ENCODE peak calls at places on chromosomes 13 and 19, in five cellular contexts. One of them, this sample, is unnamed.

GRCh38 chr19:44758596-44758995 is 10.1 kb downstream of the BCL3 start:
- DNase-seq in stimulated activated CD8-positive, alpha-beta memory T cell treated with anti-CD3 and anti-CD28 coated beads, Interleukin-12 subunit alpha, Interleukin-12 subunit beta, amount 100 ng/mL, for 4 hours: no peak
- DNase-seq in mucosa of descending colon: no peak
- DNase-seq in nucleus accumbens: no peak
- DNase-seq in fibroblast of pulmonary artery: no peak
- DNase-seq in this sample: peak

GRCh38 chr13:114136576-114136975 is 4.2 kb upstream of the RASA3 start:
- DNase-seq in stimulated activated CD8-positive, alpha-beta memory T cell treated with anti-CD3 and anti-CD28 coated beads, Interleukin-12 subunit alpha, Interleukin-12 subunit beta, amount 100 ng/mL, for 4 hours: no peak
- DNase-seq in mucosa of descending colon: no peak
- DNase-seq in nucleus accumbens: no peak
- DNase-seq in fibroblast of pulmonary artery: no peak
- DNase-seq in this sample: no peak

GRCh38 chr19:34580055-34580336 is 97.0 kb downstream of the SCGB2B2 start:
- DNase-seq in stimulated activated CD8-positive, alpha-beta memory T cell treated with anti-CD3 and anti-CD28 coated beads, Interleukin-12 subunit alpha, Interleukin-12 subunit beta, amount 100 ng/mL, for 4 hours: no peak
- DNase-seq in mucosa of descending colon: no peak
- DNase-seq in nucleus accumbens: no peak
- DNase-seq in fibroblast of pulmonary artery: no peak
- DNase-seq in this sample: no peak

GRCh38 chr19:5039642-5040543 is 71.0 kb downstream of the KDM4B start:
- DNase-seq in stimulated activated CD8-positive, alpha-beta memory T cell treated with anti-CD3 and anti-CD28 coated beads, Interleukin-12 subunit alpha, Interleukin-12 subunit beta, amount 100 ng/mL, for 4 hours: no peak
- DNase-seq in mucosa of descending colon: no peak
- DNase-seq in nucleus accumbens: no peak
- DNase-seq in fibroblast of pulmonary artery: no peak
- DNase-seq in this sample: no peak

GRCh38 chr19:778910-779653 is 18.2 kb upstream of the PTBP1 start:
- DNase-seq in stimulated activated CD8-positive, alpha-beta memory T cell treated with anti-CD3 and anti-CD28 coated beads, Interleukin-12 subunit alpha, Interleukin-12 subunit beta, amount 100 ng/mL, for 4 hours: no peak
- DNase-seq in mucosa of descending colon: no peak
- DNase-seq in nucleus accumbens: no peak
- DNase-seq in fibroblast of pulmonary artery: peak
- DNase-seq in this sample: peak

GRCh38 chr19:5046339-5047039 is 77.6 kb downstream of the KDM4B start:
- DNase-seq in stimulated activated CD8-positive, alpha-beta memory T cell treated with anti-CD3 and anti-CD28 coated beads, Interleukin-12 subunit alpha, Interleukin-12 subunit beta, amount 100 ng/mL, for 4 hours: no peak
- DNase-seq in mucosa of descending colon: peak
- DNase-seq in nucleus accumbens: no peak
- DNase-seq in fibroblast of pulmonary artery: no peak
- DNase-seq in this sample: peak

GRCh38 chr13:76455960-76456359 is 430.2 kb downstream of the KCTD12 start:
- DNase-seq in stimulated activated CD8-positive, alpha-beta memory T cell treated with anti-CD3 and anti-CD28 coated beads, Interleukin-12 subunit alpha, Interleukin-12 subunit beta, amount 100 ng/mL, for 4 hours: no peak
- DNase-seq in mucosa of descending colon: no peak
- DNase-seq in nucleus accumbens: no peak
- DNase-seq in fibroblast of pulmonary artery: peak
- DNase-seq in this sample: no peak

GRCh38 chr19:9171393-9171991 is 7.3 kb upstream of the OR7D2 start:
- DNase-seq in stimulated activated CD8-positive, alpha-beta memory T cell treated with anti-CD3 and anti-CD28 coated beads, Interleukin-12 subunit alpha, Interleukin-12 subunit beta, amount 100 ng/mL, for 4 hours: no peak
- DNase-seq in mucosa of descending colon: no peak
- DNase-seq in nucleus accumbens: no peak
- DNase-seq in fibroblast of pulmonary artery: peak
- DNase-seq in this sample: no peak

GRCh38 chr13:113657851-113658741 is at the start of gene ATP4B:
- DNase-seq in stimulated activated CD8-positive, alpha-beta memory T cell treated with anti-CD3 and anti-CD28 coated beads, Interleukin-12 subunit alpha, Interleukin-12 subunit beta, amount 100 ng/mL, for 4 hours: no peak
- DNase-seq in mucosa of descending colon: no peak
- DNase-seq in nucleus accumbens: no peak
- DNase-seq in fibroblast of pulmonary artery: no peak
- DNase-seq in this sample: peak

GRCh38 chr19:19597809-19598306 is 20.6 kb downstream of the PBX4 start:
- DNase-seq in stimulated activated CD8-positive, alpha-beta memory T cell treated with anti-CD3 and anti-CD28 coated beads, Interleukin-12 subunit alpha, Interleukin-12 subunit beta, amount 100 ng/mL, for 4 hours: no peak
- DNase-seq in mucosa of descending colon: no peak
- DNase-seq in nucleus accumbens: no peak
- DNase-seq in fibroblast of pulmonary artery: no peak
- DNase-seq in this sample: no peak

GRCh38 chr19:27918818-27919217 is 1294.1 kb downstream of the UQCRFS1 start:
- DNase-seq in stimulated activated CD8-positive, alpha-beta memory T cell treated with anti-CD3 and anti-CD28 coated beads, Interleukin-12 subunit alpha, Interleukin-12 subunit beta, amount 100 ng/mL, for 4 hours: no peak
- DNase-seq in mucosa of descending colon: no peak
- DNase-seq in nucleus accumbens: no peak
- DNase-seq in fibroblast of pulmonary artery: no peak
- DNase-seq in this sample: no peak

GRCh38 chr19:7013678-7014077 is 7.6 kb downstream of the MBD3L2B start:
- DNase-seq in stimulated activated CD8-positive, alpha-beta memory T cell treated with anti-CD3 and anti-CD28 coated beads, Interleukin-12 subunit alpha, Interleukin-12 subunit beta, amount 100 ng/mL, for 4 hours: no peak
- DNase-seq in mucosa of descending colon: no peak
- DNase-seq in nucleus accumbens: no peak
- DNase-seq in fibroblast of pulmonary artery: peak
- DNase-seq in this sample: no peak

GRCh38 chr19:10687518-10688288 is 13.5 kb upstream of the QTRT1 start:
- DNase-seq in stimulated activated CD8-positive, alpha-beta memory T cell treated with anti-CD3 and anti-CD28 coated beads, Interleukin-12 subunit alpha, Interleukin-12 subunit beta, amount 100 ng/mL, for 4 hours: no peak
- DNase-seq in mucosa of descending colon: no peak
- DNase-seq in nucleus accumbens: no peak
- DNase-seq in fibroblast of pulmonary artery: no peak
- DNase-seq in this sample: no peak

GRCh38 chr13:27797228-27797624 is 4.9 kb downstream of the GSX1 start:
- DNase-seq in stimulated activated CD8-positive, alpha-beta memory T cell treated with anti-CD3 and anti-CD28 coated beads, Interleukin-12 subunit alpha, Interleukin-12 subunit beta, amount 100 ng/mL, for 4 hours: no peak
- DNase-seq in mucosa of descending colon: no peak
- DNase-seq in nucleus accumbens: no peak
- DNase-seq in fibroblast of pulmonary artery: peak
- DNase-seq in this sample: no peak

GRCh38 chr19:38213911-38214625 is 10.0 kb downstream of the DPF1 start:
- DNase-seq in stimulated activated CD8-positive, alpha-beta memory T cell treated with anti-CD3 and anti-CD28 coated beads, Interleukin-12 subunit alpha, Interleukin-12 subunit beta, amount 100 ng/mL, for 4 hours: peak
- DNase-seq in mucosa of descending colon: no peak
- DNase-seq in nucleus accumbens: peak
- DNase-seq in fibroblast of pulmonary artery: peak
- DNase-seq in this sample: no peak

GRCh38 chr13:72998012-72998411 is 60.8 kb upstream of the KLF5 start:
- DNase-seq in stimulated activated CD8-positive, alpha-beta memory T cell treated with anti-CD3 and anti-CD28 coated beads, Interleukin-12 subunit alpha, Interleukin-12 subunit beta, amount 100 ng/mL, for 4 hours: no peak
- DNase-seq in mucosa of descending colon: no peak
- DNase-seq in nucleus accumbens: no peak
- DNase-seq in fibroblast of pulmonary artery: no peak
- DNase-seq in this sample: no peak

GRCh38 chr19:12913871-12914690 is 5.0 kb downstream of the SYCE2 start:
- DNase-seq in stimulated activated CD8-positive, alpha-beta memory T cell treated with anti-CD3 and anti-CD28 coated beads, Interleukin-12 subunit alpha, Interleukin-12 subunit beta, amount 100 ng/mL, for 4 hours: no peak
- DNase-seq in mucosa of descending colon: peak
- DNase-seq in nucleus accumbens: no peak
- DNase-seq in fibroblast of pulmonary artery: peak
- DNase-seq in this sample: no peak

GRCh38 chr19:40023969-40024368 is 27.1 kb downstream of the ZNF546 start:
- DNase-seq in stimulated activated CD8-positive, alpha-beta memory T cell treated with anti-CD3 and anti-CD28 coated beads, Interleukin-12 subunit alpha, Interleukin-12 subunit beta, amount 100 ng/mL, for 4 hours: no peak
- DNase-seq in mucosa of descending colon: no peak
- DNase-seq in nucleus accumbens: no peak
- DNase-seq in fibroblast of pulmonary artery: no peak
- DNase-seq in this sample: no peak

GRCh38 chr13:30572859-30573275 is 44.9 kb upstream of the USPL1 start:
- DNase-seq in stimulated activated CD8-positive, alpha-beta memory T cell treated with anti-CD3 and anti-CD28 coated beads, Interleukin-12 subunit alpha, Interleukin-12 subunit beta, amount 100 ng/mL, for 4 hours: no peak
- DNase-seq in mucosa of descending colon: peak
- DNase-seq in nucleus accumbens: no peak
- DNase-seq in fibroblast of pulmonary artery: peak
- DNase-seq in this sample: no peak

GRCh38 chr13:113775451-113776145 is 16.6 kb downstream of the TMEM255B start:
- DNase-seq in stimulated activated CD8-positive, alpha-beta memory T cell treated with anti-CD3 and anti-CD28 coated beads, Interleukin-12 subunit alpha, Interleukin-12 subunit beta, amount 100 ng/mL, for 4 hours: no peak
- DNase-seq in mucosa of descending colon: no peak
- DNase-seq in nucleus accumbens: no peak
- DNase-seq in fibroblast of pulmonary artery: no peak
- DNase-seq in this sample: no peak

GRCh38 chr19:2702170-2703076 is at the start of gene GNG7:
- DNase-seq in stimulated activated CD8-positive, alpha-beta memory T cell treated with anti-CD3 and anti-CD28 coated beads, Interleukin-12 subunit alpha, Interleukin-12 subunit beta, amount 100 ng/mL, for 4 hours: peak
- DNase-seq in mucosa of descending colon: peak
- DNase-seq in nucleus accumbens: peak
- DNase-seq in fibroblast of pulmonary artery: peak
- DNase-seq in this sample: peak

GRCh38 chr19:8611391-8611883 is 922 bp upstream of the ADAMTS10 start:
- DNase-seq in stimulated activated CD8-positive, alpha-beta memory T cell treated with anti-CD3 and anti-CD28 coated beads, Interleukin-12 subunit alpha, Interleukin-12 subunit beta, amount 100 ng/mL, for 4 hours: no peak
- DNase-seq in mucosa of descending colon: peak
- DNase-seq in nucleus accumbens: no peak
- DNase-seq in fibroblast of pulmonary artery: no peak
- DNase-seq in this sample: peak

GRCh38 chr19:50695251-50696064 is 24.1 kb downstream of the SHANK1 start:
- DNase-seq in stimulated activated CD8-positive, alpha-beta memory T cell treated with anti-CD3 and anti-CD28 coated beads, Interleukin-12 subunit alpha, Interleukin-12 subunit beta, amount 100 ng/mL, for 4 hours: no peak
- DNase-seq in mucosa of descending colon: no peak
- DNase-seq in nucleus accumbens: no peak
- DNase-seq in fibroblast of pulmonary artery: peak
- DNase-seq in this sample: peak

GRCh38 chr19:45769821-45770191 is 754 bp upstream of the SIX5 start:
- DNase-seq in stimulated activated CD8-positive, alpha-beta memory T cell treated with anti-CD3 and anti-CD28 coated beads, Interleukin-12 subunit alpha, Interleukin-12 subunit beta, amount 100 ng/mL, for 4 hours: no peak
- DNase-seq in mucosa of descending colon: peak
- DNase-seq in nucleus accumbens: peak
- DNase-seq in fibroblast of pulmonary artery: peak
- DNase-seq in this sample: peak

GRCh38 chr13:75550159-75550567 is 572 bp downstream of the UCHL3 start:
- DNase-seq in stimulated activated CD8-positive, alpha-beta memory T cell treated with anti-CD3 and anti-CD28 coated beads, Interleukin-12 subunit alpha, Interleukin-12 subunit beta, amount 100 ng/mL, for 4 hours: no peak
- DNase-seq in mucosa of descending colon: peak
- DNase-seq in nucleus accumbens: peak
- DNase-seq in fibroblast of pulmonary artery: peak
- DNase-seq in this sample: no peak

GRCh38 chr13:42594577-42595571 is 20.9 kb downstream of the TNFSF11 start:
- DNase-seq in stimulated activated CD8-positive, alpha-beta memory T cell treated with anti-CD3 and anti-CD28 coated beads, Interleukin-12 subunit alpha, Interleukin-12 subunit beta, amount 100 ng/mL, for 4 hours: peak
- DNase-seq in mucosa of descending colon: peak
- DNase-seq in nucleus accumbens: no peak
- DNase-seq in fibroblast of pulmonary artery: peak
- DNase-seq in this sample: no peak

GRCh38 chr13:113553541-113554332 is 30.8 kb upstream of the TFDP1 start:
- DNase-seq in stimulated activated CD8-positive, alpha-beta memory T cell treated with anti-CD3 and anti-CD28 coated beads, Interleukin-12 subunit alpha, Interleukin-12 subunit beta, amount 100 ng/mL, for 4 hours: no peak
- DNase-seq in mucosa of descending colon: no peak
- DNase-seq in nucleus accumbens: no peak
- DNase-seq in fibroblast of pulmonary artery: no peak
- DNase-seq in this sample: no peak

GRCh38 chr13:62327367-62327766 is 911.7 kb upstream of the PCDH20 start:
- DNase-seq in stimulated activated CD8-positive, alpha-beta memory T cell treated with anti-CD3 and anti-CD28 coated beads, Interleukin-12 subunit alpha, Interleukin-12 subunit beta, amount 100 ng/mL, for 4 hours: no peak
- DNase-seq in mucosa of descending colon: no peak
- DNase-seq in nucleus accumbens: no peak
- DNase-seq in fibroblast of pulmonary artery: no peak
- DNase-seq in this sample: no peak